ENCODE peak calls at places on chromosomes 4 and X, in five cellular contexts. V is heart right ventricle; W is mammary epithelial cell; S is body of pancreas; Z is CD8-positive, alpha-beta T cell. T is an unnamed sample.

GRCh38 chr4:166324321-166324720 is 451.3 kb downstream of the TLL1 start:
- DNase-seq in V (no peak), W (peak; percentile 30), S (peak; percentile 46), Z (no peak), T (peak; percentile 67)

GRCh38 chr4:74490736-74491135 is 45.8 kb downstream of the AREG start:
- DNase-seq in V (no peak), W (peak; percentile 88), S (no peak), Z (no peak), T (no peak)

GRCh38 chr4:189364032-189364449 is 576.6 kb upstream of the FRG1 start:
- DNase-seq in V (no peak), W (peak; percentile 16), S (no peak), Z (no peak), T (no peak)

GRCh38 chr4:48924416-48924815 is 17.8 kb upstream of the OCIAD2 start:
- DNase-seq in V (no peak), W (no peak), S (no peak), Z (no peak), T (no peak)

GRCh38 chr4:153291562-153291961 is 52.9 kb upstream of the MND1 start:
- DNase-seq in V (no peak), W (no peak), S (no peak), Z (no peak), T (no peak)

GRCh38 chr4:183801460-183802168 is 103.5 kb upstream of the STOX2 start:
- DNase-seq in V (no peak), W (no peak), S (no peak), Z (no peak), T (no peak)

GRCh38 chrX:57900961-57901360 is 9.3 kb downstream of the ZXDA start:
- DNase-seq in V (peak; percentile 18), W (no peak), S (no peak), Z (no peak), T (no peak)

GRCh38 chr4:171880136-171880535 is 66.9 kb downstream of the GALNTL6 start:
- DNase-seq in V (no peak), W (peak; percentile 51), S (no peak), Z (no peak), T (no peak)

GRCh38 chr4:138542191-138542771 is 300.1 kb upstream of the SLC7A11 start:
- DNase-seq in V (no peak), W (peak; percentile 33), S (no peak), Z (no peak), T (no peak)

GRCh38 chr4:7620814-7621176 is 186.1 kb upstream of the PSAPL1 start:
- DNase-seq in V (no peak), W (no peak), S (no peak), Z (no peak), T (no peak)

GRCh38 chr4:41728571-41728908 is 20.0 kb downstream of the PHOX2B start:
- DNase-seq in V (no peak), W (no peak), S (no peak), Z (no peak), T (no peak)

GRCh38 chr4:8545439-8545765 is 34.8 kb upstream of the GPR78 start:
- DNase-seq in V (no peak), W (no peak), S (no peak), Z (no peak), T (no peak)

GRCh38 chrX:21800344-21800770 is 39.1 kb upstream of the MBTPS2 start:
- DNase-seq in V (no peak), W (peak; percentile 52), S (no peak), Z (no peak), T (no peak)

GRCh38 chr4:177455591-177455990 is 13.4 kb upstream of the AGA start:
- DNase-seq in V (no peak), W (no peak), S (no peak), Z (no peak), T (peak; percentile 14)

GRCh38 chr4:59086410-59086809 is 1976.2 kb upstream of the IGFBP7 start:
- DNase-seq in V (no peak), W (no peak), S (no peak), Z (no peak), T (no peak)

GRCh38 chr4:155248002-155248896 is 39.8 kb downstream of the NPY2R start:
- DNase-seq in V (no peak), W (peak; percentile 1), S (no peak), Z (no peak), T (no peak)

GRCh38 chr4:186192068-186192751 is 843 bp downstream of the CYP4V2 start:
- DNase-seq in V (peak; percentile 35), W (peak; percentile 50), S (peak; percentile 47), Z (no peak), T (no peak)

GRCh38 chr4:25813705-25814104 is 49.1 kb downstream of the SEL1L3 start:
- DNase-seq in V (peak; percentile 18), W (peak; percentile 6), S (peak; percentile 34), Z (no peak), T (no peak)

GRCh38 chr4:15368906-15369305 is 58.9 kb upstream of the C1QTNF7 start:
- DNase-seq in V (no peak), W (peak; percentile 28), S (no peak), Z (no peak), T (no peak)

GRCh38 chr4:134027931-134028330 is 173.7 kb downstream of the PABPC4L start:
- DNase-seq in V (no peak), W (peak; percentile 66), S (no peak), Z (no peak), T (peak; percentile 11)

GRCh38 chr4:37749398-37749988 is 63.3 kb upstream of the RELL1 start:
- DNase-seq in V (no peak), W (no peak), S (no peak), Z (no peak), T (no peak)

GRCh38 chrX:21725498-21725897 is 32.4 kb downstream of the SMPX start:
- DNase-seq in V (no peak), W (peak; percentile 46), S (no peak), Z (no peak), T (peak; percentile 21)

GRCh38 chrX:129634541-129634940 is 20.2 kb downstream of the APLN start:
- DNase-seq in V (no peak), W (no peak), S (no peak), Z (no peak), T (peak; percentile 14)

GRCh38 chr4:148477276-148477675 is 35.1 kb upstream of the NR3C2 start:
- DNase-seq in V (no peak), W (no peak), S (no peak), Z (no peak), T (no peak)

GRCh38 chrX:86047174-86047991 is at the start of gene CHM:
- DNase-seq in V (peak; percentile 70), W (peak; percentile 78), S (peak; percentile 73), Z (peak; percentile 61), T (peak; percentile 56)

DNA sequence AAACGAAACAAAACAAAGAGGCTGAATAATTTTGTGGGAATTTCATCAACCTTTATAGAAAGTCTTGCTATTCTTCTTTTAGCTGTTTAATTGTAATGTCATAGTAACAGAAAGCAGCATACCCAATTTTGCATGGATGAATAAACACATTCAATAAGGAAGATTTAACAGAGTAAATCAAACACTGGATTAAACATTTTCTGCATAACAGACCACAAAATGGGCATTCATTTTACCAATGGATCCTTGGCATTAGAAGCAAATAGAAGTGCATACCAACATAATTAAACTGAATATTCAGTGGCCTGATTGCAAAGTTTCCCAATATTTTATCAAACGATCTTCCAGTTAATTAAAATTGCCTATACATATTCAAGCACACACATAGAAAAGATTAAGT is 4.4 kb upstream of the CHM start:
- DNase-seq in V (no peak), W (no peak), S (no peak), Z (no peak), T (no peak)
- H3K4me3 ChIP-seq in V (no peak overlapping the region), W (no peak overlapping the region), S (no peak overlapping the region), Z (no peak overlapping the region), T (no peak overlapping the region)

GRCh38 chr4:89915151-89915550 is 20.5 kb downstream of the MMRN1 start:
- DNase-seq in V (no peak), W (no peak), S (no peak), Z (no peak), T (no peak)

GRCh38 chr4:89913623-89914022 is 19.0 kb downstream of the MMRN1 start:
- DNase-seq in V (no peak), W (no peak), S (no peak), Z (no peak), T (no peak)

GRCh38 chr4:89915937-89916336 is 21.3 kb downstream of the MMRN1 start:
- DNase-seq in V (no peak), W (no peak), S (no peak), Z (no peak), T (no peak)

GRCh38 chr4:89914609-89915008 is 20.0 kb downstream of the MMRN1 start:
- DNase-seq in V (no peak), W (no peak), S (no peak), Z (no peak), T (no peak)
- TF ChIP-seq CTCF in V (no peak), W (no peak), S (peak; percentile 8), Z (no peak), T (no peak)

DNA sequence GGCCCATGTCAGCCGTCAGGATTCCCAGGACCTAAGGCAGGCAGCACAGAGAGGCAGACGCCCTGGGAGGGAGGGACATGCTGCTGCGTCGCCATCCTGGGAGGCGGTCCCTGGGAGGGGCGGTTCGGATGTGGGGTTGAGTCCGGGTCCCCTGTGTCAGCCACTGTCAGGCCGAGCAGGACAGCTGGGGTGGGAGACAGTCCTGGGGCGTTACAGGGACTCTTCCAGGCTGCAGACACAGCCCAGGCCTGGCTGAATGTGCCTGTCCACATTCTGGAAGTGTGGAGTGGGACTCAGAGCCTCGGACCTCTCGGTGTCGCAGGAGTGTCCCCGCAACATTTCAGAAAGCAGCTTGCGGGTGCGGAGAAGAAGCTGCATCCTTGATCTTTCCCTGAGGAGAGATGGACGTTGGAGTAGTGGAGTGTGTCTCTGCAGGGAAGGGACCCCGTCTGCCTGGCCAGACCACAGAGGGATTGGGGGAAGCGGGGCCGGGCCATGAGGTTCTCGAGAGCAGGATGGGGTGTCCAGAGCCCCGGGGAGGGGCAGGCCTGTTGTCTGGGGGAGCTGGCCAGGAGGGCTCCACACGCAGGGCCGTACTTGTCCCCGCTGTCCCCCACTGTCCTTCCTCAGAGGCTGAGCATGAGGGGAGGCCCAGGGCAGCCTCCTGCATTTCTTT is 6.1 kb downstream of the AKAP17A start:
- DNase-seq in V (no peak), W (no peak), S (no peak), Z (peak; percentile 29), T (no peak)
- H3K36me3 ChIP-seq in V (peaks cover 88% of the 10 kb centered on the region), W (peaks cover 24% of the 10 kb centered on the region), S (peaks cover 39% of the 10 kb centered on the region), Z (peaks cover 83% of the 10 kb centered on the region), T (peaks cover 20% of the 10 kb centered on the region)

DNA sequence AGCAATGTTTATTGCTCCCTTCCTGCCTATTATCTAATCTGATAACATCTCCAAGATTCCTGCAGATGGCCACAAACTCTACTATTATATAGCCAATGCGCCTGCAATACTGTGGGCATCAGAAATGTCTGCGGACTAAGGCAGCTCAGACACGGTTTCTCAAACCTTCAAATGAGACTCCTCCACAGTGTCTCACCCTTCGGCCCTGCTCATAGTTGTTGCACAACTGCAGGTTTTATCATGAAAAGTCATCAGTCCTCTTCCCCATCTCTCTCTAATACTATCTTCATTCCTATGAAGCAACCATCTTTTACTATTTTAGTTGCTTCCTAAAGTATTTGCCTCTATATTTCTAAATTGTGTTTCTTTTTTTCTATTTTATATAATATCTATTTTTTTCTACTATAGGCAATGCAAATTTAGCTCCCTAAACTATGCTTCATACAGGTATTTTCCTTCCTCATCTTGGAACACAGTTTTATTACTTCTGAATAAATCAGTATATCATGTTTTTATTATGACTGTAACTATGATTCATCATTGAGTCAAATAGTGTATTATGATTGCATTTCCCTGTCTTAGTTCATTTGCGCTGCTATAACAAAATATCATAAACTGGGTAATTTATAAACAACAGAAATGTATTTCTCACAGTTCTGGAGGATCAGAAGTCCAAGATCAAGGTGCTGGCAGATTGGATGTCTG is 129.7 kb upstream of the EDNRA start:
- DNase-seq in V (no peak), W (peak; percentile 64), S (no peak), Z (no peak), T (no peak)
- H3K4me3 ChIP-seq in V (no peak overlapping the region), W (no peak overlapping the region), S (no peak overlapping the region), Z (no peak overlapping the region), T (no peak overlapping the region)

GRCh38 chr4:43471950-43472349 is 579.4 kb downstream of the GRXCR1 start:
- DNase-seq in V (no peak), W (no peak), S (no peak), Z (no peak), T (no peak)
- TF ChIP-seq CTCF in V (no peak), W (peak; percentile 13), S (no peak), Z (no peak), T (peak; percentile 10)